ENCODE peak calls at places on chromosomes 11 and 22, in seven cellular contexts. C is dorsolateral prefrontal cortex, Q is K562, O is A673, Z is cardiac muscle cell, M is sigmoid colon, B is IMR-90. L is an unnamed sample.

GRCh38 chr11:61294717-61295595 is at the start of gene VWCE:
- DNase-seq in C (peak), M (peak), Q (no peak), Z (peak), B (peak), O (peak), L (no peak)

GRCh38 chr11:128796275-128796674 is 70.8 kb downstream of the KCNJ1 start:
- DNase-seq in Q (no peak), C (no peak), O (no peak), B (peak), Z (peak), M (no peak), L (no peak)

GRCh38 chr11:1918436-1919315 is 827 bp upstream of the TNNT3 start:
- DNase-seq in M (no peak), C (no peak), Z (no peak), B (no peak), O (no peak), Q (no peak), L (no peak)

GRCh38 chr11:86291466-86292262 is 10.4 kb upstream of the HIKESHI start:
- DNase-seq in Q (peak), O (peak), C (no peak), M (no peak), B (peak), Z (peak), L (no peak)

GRCh38 chr11:31981457-31981856 is 109.4 kb upstream of the RCN1 start:
- DNase-seq in B (no peak), C (no peak), M (no peak), Z (no peak), Q (no peak), O (no peak), L (no peak)

GRCh38 chr11:2651826-2652237 is 48.0 kb downstream of the KCNQ1OT1 start:
- DNase-seq in C (no peak), M (no peak), B (no peak), Z (no peak), Q (peak), O (no peak), L (no peak)

GRCh38 chr22:25282346-25282670 is 62.9 kb downstream of the CRYBB2 start:
- DNase-seq in Q (no peak), C (no peak), B (no peak), O (no peak), Z (no peak), M (no peak), L (no peak)

GRCh38 chr11:72230764-72231365 is 6.3 kb downstream of the INPPL1 start:
- DNase-seq in B (no peak), C (no peak), O (no peak), Q (no peak), M (peak), Z (no peak), L (no peak)

GRCh38 chr11:68974421-68975194 is 6.2 kb downstream of the MRGPRD start:
- DNase-seq in Q (peak), M (peak), Z (no peak), B (peak), O (peak), C (peak), L (no peak)

GRCh38 chr11:122293298-122294023 is 177.4 kb upstream of the BLID start:
- DNase-seq in Q (no peak), B (peak), O (peak), C (no peak), M (no peak), Z (peak), L (no peak)

GRCh38 chr11:63880031-63880841 is 36.7 kb downstream of the RCOR2 start:
- DNase-seq in B (peak), M (no peak), Z (peak), O (no peak), Q (no peak), C (no peak), L (no peak)
- H3K27ac ChIP-seq in B (no peak), M (no peak), Z (peak), O (peak), Q (no peak), C (peak), L (peak)

DNA sequence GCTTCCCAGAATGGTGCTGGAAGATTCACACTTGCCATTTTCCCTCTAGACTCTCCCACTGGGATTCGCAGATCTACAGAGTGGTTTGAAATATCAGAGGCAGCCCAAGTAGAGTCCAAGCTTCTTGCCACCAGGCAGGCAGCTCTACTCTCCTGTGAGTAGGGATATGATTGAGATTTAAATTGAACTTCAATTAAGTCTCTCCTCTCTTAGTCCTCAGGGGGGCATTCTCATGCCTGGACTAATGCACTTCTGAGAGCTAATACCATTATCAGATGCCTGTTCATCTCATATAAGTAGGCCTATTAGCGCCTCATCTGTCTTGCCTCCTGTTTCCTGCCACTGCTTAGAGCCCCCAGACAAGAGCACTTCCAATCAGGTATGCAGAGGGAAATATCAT is 25.5 kb upstream of the AMPD3 start:
- DNase-seq in B (no peak), O (peak), C (no peak), M (no peak), Q (no peak), Z (no peak), L (no peak)
- H3K27ac ChIP-seq in B (no peak), O (no peak), C (no peak), M (no peak), Q (no peak), Z (no peak), L (no peak)

GRCh38 chr22:39178206-39179111 is 26.0 kb upstream of the CBX7 start:
- DNase-seq in M (no peak), C (no peak), B (peak), Z (peak), Q (no peak), O (peak), L (no peak)
- H3K27ac ChIP-seq in M (peak), C (no peak), B (no peak), Z (no peak), Q (no peak), O (no peak), L (no peak)

GRCh38 chr22:35369996-35370395 is 10.9 kb upstream of the HMOX1 start:
- DNase-seq in C (no peak), B (no peak), Q (no peak), O (no peak), Z (no peak), M (no peak), L (no peak)
- H3K27ac ChIP-seq in C (no peak), B (no peak), Q (no peak), O (no peak), Z (no peak), M (no peak), L (no peak)

GRCh38 chr22:50277761-50278160 is 7.6 kb upstream of the MAPK11 start:
- DNase-seq in C (no peak), Z (no peak), B (no peak), Q (no peak), M (no peak), O (no peak), L (no peak)
- H3K27ac ChIP-seq in C (no peak), Z (no peak), B (no peak), Q (no peak), M (no peak), O (no peak), L (no peak)

GRCh38 chr11:28849053-28849452 is 740.9 kb downstream of the METTL15 start:
- DNase-seq in Q (no peak), C (no peak), M (no peak), Z (no peak), O (no peak), B (no peak), L (no peak)
- H3K27ac ChIP-seq in Q (no peak), C (no peak), M (no peak), Z (no peak), O (no peak), B (no peak), L (no peak)

DNA sequence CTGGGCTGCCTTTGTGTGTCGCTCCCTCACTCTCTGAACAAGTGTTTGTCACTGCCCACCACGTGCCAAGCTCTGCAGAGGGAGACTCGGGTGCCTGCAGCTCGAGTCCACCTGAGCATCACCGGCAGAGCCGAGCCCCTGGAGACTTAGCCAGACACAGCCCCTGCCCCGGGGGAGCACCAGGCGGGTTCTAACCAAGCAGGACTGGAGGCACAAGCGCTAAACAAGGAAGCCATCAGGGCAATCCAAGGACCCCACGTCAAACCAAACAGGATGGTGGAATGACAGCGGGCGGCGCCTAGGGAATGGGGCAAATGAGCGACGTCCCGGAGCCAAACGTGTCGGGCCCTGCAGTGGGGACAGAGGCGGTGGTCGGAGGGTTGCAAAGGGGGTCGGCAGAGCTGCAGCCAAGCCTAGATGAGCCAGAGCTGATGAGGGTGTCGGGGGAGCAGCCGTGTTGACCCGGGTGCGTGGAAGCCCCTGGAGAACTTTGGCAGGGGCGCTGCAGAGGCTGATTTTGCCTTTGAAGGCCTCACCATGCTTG is 2.0 kb upstream of the GRAMD4 start:
- DNase-seq in O (no peak), B (no peak), Z (no peak), Q (no peak), C (no peak), M (no peak), L (no peak)
- H3K27ac ChIP-seq in O (no peak), B (no peak), Z (peak), Q (no peak), C (peak), M (peak), L (peak)

GRCh38 chr11:102047305-102047924 is at the start of gene CFAP300:
- DNase-seq in Q (no peak), B (peak), C (peak), M (peak), O (peak), Z (peak), L (peak)
- H3K27ac ChIP-seq in Q (no peak), B (peak), C (no peak), M (peak), O (peak), Z (no peak), L (peak)

L was measured in caudate nucleus.